ENCODE peak calls at places on chromosomes 12 and 14, in five cellular contexts. D is SK-N-SH, O is K562, V is A549, Y is IMR-90. A is an unnamed sample.

GRCh38 chr12:56839489-56840442 is 76.6 kb downstream of the HSD17B6 start:
- DNase-seq in O (peak), V (peak), Y (peak), D (peak), A (peak)

GRCh38 chr12:104866286-104866685 is 91.8 kb downstream of the SLC41A2 start:
- DNase-seq in Y (peak), D (no peak), V (no peak), O (no peak), A (no peak)

GRCh38 chr14:48914921-48915320 is 671.3 kb downstream of the RPS29 start:
- DNase-seq in V (no peak), D (no peak), O (no peak), Y (no peak), A (no peak)

GRCh38 chr12:27814411-27814810 is 34.4 kb upstream of the MANSC4 start:
- DNase-seq in V (no peak), O (no peak), Y (no peak), D (no peak), A (no peak)

GRCh38 chr14:66268802-66269334 is 217.3 kb upstream of the CCDC196 start:
- DNase-seq in V (no peak), Y (no peak), D (no peak), O (no peak), A (no peak)

GRCh38 chr14:95413289-95414215 is 93.8 kb upstream of the CLMN start:
- DNase-seq in Y (peak), V (no peak), D (peak), O (no peak), A (no peak)

GRCh38 chr12:116194935-116195431 is 82.5 kb downstream of the MED13L start:
- DNase-seq in V (peak), D (no peak), O (peak), Y (no peak), A (peak)

GRCh38 chr14:75545907-75546306 is 23.6 kb downstream of the BATF start:
- DNase-seq in O (no peak), V (no peak), Y (no peak), D (no peak), A (no peak)

GRCh38 chr12:7571253-7571652 is 67.7 kb upstream of the CD163 start:
- DNase-seq in Y (no peak), V (no peak), O (no peak), D (no peak), A (no peak)

GRCh38 chr12:74602881-74603523 is 65.4 kb downstream of the ATXN7L3B start:
- DNase-seq in O (no peak), D (no peak), Y (no peak), V (no peak), A (no peak)

GRCh38 chr14:53881161-53881846 is 75.3 kb downstream of the BMP4 start:
- DNase-seq in V (peak), O (no peak), Y (peak), D (no peak), A (no peak)

GRCh38 chr12:113537751-113538087 is 66.0 kb upstream of the LHX5 start:
- DNase-seq in Y (no peak), O (peak), V (peak), D (no peak), A (no peak)

GRCh38 chr12:75476076-75476475 is 4.5 kb upstream of the GLIPR1 start:
- DNase-seq in D (no peak), Y (no peak), V (no peak), O (no peak), A (no peak)

GRCh38 chr14:100906420-100906819 is 2.9 kb upstream of the RTL1 start:
- DNase-seq in Y (no peak), V (no peak), D (peak), O (peak), A (no peak)

GRCh38 chr14:105087963-105088811 is 23.0 kb upstream of the GPR132 start:
- DNase-seq in O (no peak), D (peak), Y (peak), V (peak), A (no peak)

GRCh38 chr12:138898-139534 is 72.4 kb downstream of the IQSEC3 start:
- DNase-seq in D (no peak), V (no peak), Y (peak), O (no peak), A (no peak)

GRCh38 chr12:60106207-60106606 is 510.4 kb downstream of the SLC16A7 start:
- DNase-seq in O (peak), Y (peak), D (no peak), V (peak), A (no peak)

GRCh38 chr12:99334737-99335136 is 312.8 kb upstream of the GARIN6 start:
- DNase-seq in D (no peak), Y (no peak), O (no peak), V (no peak), A (no peak)

GRCh38 chr12:42144174-42144423 is 575 bp downstream of the GXYLT1 start:
- DNase-seq in Y (no peak), O (peak), D (no peak), V (no peak), A (no peak)

GRCh38 chr12:65501093-65501621 is 222.7 kb downstream of the MSRB3 start:
- DNase-seq in O (no peak), D (no peak), V (no peak), Y (no peak), A (no peak)
- TF ChIP-seq RCOR1 in O (no peak), D (no peak), V (no peak), Y (no peak), A (no peak)

GRCh38 chr12:67649165-67650126 is 901 bp downstream of the DYRK2 start:
- DNase-seq in O (peak), Y (no peak), V (no peak), D (peak), A (no peak)

GRCh38 chr12:67650528-67651379 is 2.2 kb downstream of the DYRK2 start:
- DNase-seq in O (no peak), Y (no peak), D (no peak), V (no peak), A (no peak)

GRCh38 chr12:67648306-67649164 is at the start of gene DYRK2:
- DNase-seq in D (peak), Y (peak), V (peak), O (peak), A (no peak)

GRCh38 chr12:67650127-67650495 is 1.6 kb downstream of the DYRK2 start:
- DNase-seq in D (peak), Y (no peak), O (peak), V (no peak), A (no peak)

DNA sequence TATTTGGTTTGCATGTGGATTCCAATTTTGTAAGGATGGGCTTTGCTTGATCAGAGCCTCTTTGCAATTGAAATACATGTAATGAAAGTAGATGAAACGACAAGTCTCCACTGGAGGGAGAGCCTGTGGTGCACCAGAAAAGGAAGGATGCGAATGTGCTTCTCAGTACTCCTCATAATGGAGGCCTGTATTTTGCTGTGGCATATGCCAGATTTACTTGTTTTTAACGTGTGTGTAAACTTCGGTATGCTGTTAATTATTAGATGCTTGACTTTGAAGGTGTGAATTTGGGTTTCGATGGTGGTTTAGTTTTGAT is 2.8 kb downstream of the DYRK2 start:
- DNase-seq in D (peak), O (no peak), Y (peak), V (peak), A (no peak)
- TF ChIP-seq RCOR1 in D (no peak), O (no peak), Y (no peak), V (no peak), A (no peak)

DNA sequence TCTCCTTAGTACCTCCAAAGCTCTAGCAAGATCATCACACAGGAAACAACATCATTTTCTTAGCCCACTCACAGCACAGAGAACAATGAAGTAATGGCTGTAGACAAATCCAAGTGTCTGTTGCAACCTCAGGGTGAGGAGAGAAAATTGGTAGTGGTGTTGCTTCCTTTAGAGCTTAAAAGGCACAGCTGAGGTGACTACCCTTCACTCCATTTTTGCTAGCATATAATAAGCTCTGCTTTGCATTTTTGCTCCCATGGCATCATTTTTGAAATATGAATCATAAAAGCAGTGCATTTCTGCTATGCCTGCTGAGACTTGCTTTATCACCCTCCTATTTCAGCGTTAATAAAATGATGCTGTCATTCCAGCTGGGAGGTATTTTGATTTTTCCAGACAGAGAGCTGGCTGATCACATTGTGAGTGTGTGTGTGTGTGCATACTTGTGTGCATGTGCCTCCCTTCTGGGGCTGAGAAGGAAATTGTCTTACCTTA is 18.5 kb upstream of the PCNX1 start:
- DNase-seq in D (no peak), O (no peak), V (no peak), Y (peak), A (no peak)
- TF ChIP-seq RCOR1 in D (no peak), O (no peak), V (no peak), Y (no peak), A (no peak)

DNA sequence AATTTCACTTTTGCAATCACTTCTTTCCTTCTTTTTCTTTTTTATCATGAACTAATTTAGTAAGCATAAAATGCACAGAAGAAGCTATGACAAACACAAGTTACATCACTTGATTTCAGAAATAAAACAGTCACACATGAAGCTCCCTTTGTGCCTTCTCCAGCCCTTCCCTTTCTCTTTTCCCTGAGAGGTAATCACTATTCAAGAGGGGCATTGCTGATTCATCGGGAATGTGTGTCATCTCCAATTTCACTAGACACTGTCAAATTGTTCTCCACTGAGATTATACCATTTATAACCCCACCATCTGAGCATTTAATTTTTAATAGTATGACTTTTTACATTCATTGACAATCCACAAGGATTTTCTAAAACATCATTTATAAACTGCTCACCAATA is 91.6 kb upstream of the PTPRQ start:
- DNase-seq in D (no peak), O (no peak), Y (peak), V (no peak), A (no peak)
- TF ChIP-seq RCOR1 in D (no peak), O (no peak), Y (no peak), V (no peak), A (no peak)

GRCh38 chr12:6069452-6070093 is 54.9 kb downstream of the VWF start:
- DNase-seq in D (no peak), V (no peak), Y (peak), O (peak), A (no peak)
- TF ChIP-seq RCOR1 in D (no peak), V (no peak), Y (no peak), O (no peak), A (no peak)

DNA sequence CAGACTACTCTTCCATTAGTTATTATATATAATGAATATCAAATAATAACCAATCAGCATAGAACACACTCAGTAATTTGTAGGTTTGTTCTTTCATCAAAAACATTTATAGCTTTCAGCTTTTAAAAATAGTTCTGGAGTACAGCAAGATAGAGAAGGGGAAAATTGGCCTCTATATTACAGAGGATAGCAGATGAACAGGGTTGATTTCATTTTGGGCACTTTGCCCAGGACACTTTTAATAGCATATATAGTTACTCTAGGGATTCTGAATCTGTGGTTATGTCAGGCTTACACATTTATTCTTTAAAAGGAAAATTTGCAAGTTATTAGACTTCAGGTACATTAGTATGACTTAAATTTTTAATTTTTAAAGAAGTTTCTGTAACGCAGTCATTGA is 52.6 kb downstream of the IFT81 start:
- DNase-seq in V (no peak), Y (peak), O (no peak), D (peak), A (no peak)
- TF ChIP-seq RCOR1 in V (no peak), Y (no peak), O (no peak), D (no peak), A (no peak)

GRCh38 chr12:87085286-87085685 is 829.1 kb upstream of the MGAT4C start:
- DNase-seq in V (no peak), D (no peak), Y (no peak), O (no peak), A (no peak)

GRCh38 chr12:87082756-87083155 is 826.6 kb upstream of the MGAT4C start:
- DNase-seq in V (peak), Y (no peak), O (no peak), D (no peak), A (no peak)

GRCh38 chr12:87086118-87086891 is 830.1 kb upstream of the MGAT4C start:
- DNase-seq in D (no peak), V (peak), O (no peak), Y (peak), A (no peak)
- TF ChIP-seq RCOR1 in D (no peak), V (no peak), O (no peak), Y (no peak), A (no peak)

GRCh38 chr14:73424453-73424852 is 33.9 kb downstream of the NUMB start:
- DNase-seq in Y (peak), D (no peak), V (peak), O (no peak), A (no peak)
- TF ChIP-seq RCOR1 in Y (no peak), D (no peak), V (no peak), O (no peak), A (no peak)